ENCODE peak calls at places on chromosomes 16 and 17, in ten cellular contexts. B is AG10803; P is M059J; D is stimulated activated CD8-positive, alpha-beta memory T cell treated with anti-CD3 and anti-CD28 coated beads, Interleukin-4, amount 100 ng/mL, for 1 hour; Z is NCI-H1436; V is iPS DF 19.7; K is NCI-H1694; T is substantia nigra; X is NCI-H524; J is nucleus accumbens. G is an unnamed sample.
A peak's percentile ranks its signal among the peaks of the same experiment; 100 is the strongest.

GRCh38 chr17:76051071-76051467 is 21.2 kb downstream of the SRP68 start:
- DNase-seq in B (no peak), K (no peak), T (no peak), P (no peak), D (no peak), J (no peak), Z (no peak), X (no peak), V (no peak), G (no peak)

GRCh38 chr17:66944365-66945203 is 19.9 kb upstream of the CACNG4 start:
- DNase-seq in T (no peak), J (no peak), P (peak; percentile 56), B (no peak), V (no peak), Z (no peak), D (no peak), X (no peak), K (no peak), G (no peak)

GRCh38 chr16:30421010-30421409 is 8.8 kb downstream of the DCTPP1 start:
- DNase-seq in B (no peak), K (no peak), T (no peak), Z (no peak), P (no peak), V (no peak), D (no peak), J (no peak), X (no peak), G (no peak)

GRCh38 chr17:17516315-17516930 is 20.2 kb upstream of the RASD1 start:
- DNase-seq in K (peak; percentile 56), B (no peak), Z (no peak), X (peak; percentile 61), D (no peak), J (no peak), P (no peak), V (no peak), T (no peak), G (peak; percentile 78)

GRCh38 chr17:80365983-80366382 is 49.0 kb upstream of the ENDOV start:
- DNase-seq in V (no peak), B (no peak), T (no peak), X (no peak), K (no peak), Z (no peak), P (no peak), J (no peak), D (no peak), G (no peak)

GRCh38 chr16:55949518-55949917 is 74.3 kb upstream of the CES5A start:
- DNase-seq in J (no peak), D (no peak), P (peak; percentile 67), B (peak; percentile 42), V (no peak), K (no peak), X (no peak), Z (no peak), T (no peak), G (no peak)

GRCh38 chr17:37292429-37293139 is 83.2 kb upstream of the C17orf78 start:
- DNase-seq in Z (no peak), P (no peak), T (no peak), K (no peak), D (no peak), V (no peak), X (no peak), J (no peak), B (peak; percentile 64), G (no peak)

GRCh38 chr17:80631142-80632045 is 86.8 kb downstream of the RPTOR start:
- DNase-seq in X (no peak), Z (no peak), V (no peak), T (no peak), J (no peak), B (no peak), P (no peak), D (no peak), K (no peak), G (no peak)

GRCh38 chr17:81044764-81045589 is 10.0 kb downstream of the BAIAP2 start:
- DNase-seq in J (no peak), V (no peak), Z (peak; percentile 27), T (peak; percentile 53), P (peak; percentile 81), B (peak; percentile 72), K (no peak), X (peak; percentile 77), D (no peak), G (peak; percentile 69)

GRCh38 chr17:77409282-77410161 is 268.8 kb downstream of the SEC14L1 start:
- DNase-seq in T (no peak), Z (no peak), J (no peak), X (no peak), P (no peak), V (no peak), D (no peak), B (peak; percentile 82), K (peak; percentile 63), G (no peak)

GRCh38 chr16:7679899-7680298 is 347.3 kb downstream of the RBFOX1 start:
- DNase-seq in Z (no peak), X (no peak), B (no peak), J (no peak), K (no peak), D (no peak), P (no peak), V (no peak), T (no peak), G (no peak)

GRCh38 chr16:89828199-89828869 is at the start of gene SPIRE2:
- DNase-seq in Z (peak; percentile 57), X (no peak), T (peak; percentile 35), B (peak; percentile 65), K (no peak), V (no peak), D (peak; percentile 36), P (peak; percentile 69), J (peak; percentile 33), G (no peak)

GRCh38 chr17:5381542-5381941 is 37.9 kb downstream of the NUP88 start:
- DNase-seq in K (no peak), V (no peak), T (no peak), X (no peak), B (peak; percentile 35), D (no peak), Z (no peak), P (peak; percentile 24), J (no peak), G (no peak)

GRCh38 chr16:70478912-70479341 is 24.5 kb downstream of the FCSK start:
- DNase-seq in V (no peak), K (no peak), X (no peak), J (no peak), B (peak; percentile 68), Z (no peak), P (no peak), D (no peak), T (no peak), G (no peak)

GRCh38 chr17:20189322-20189721 is 180.2 kb downstream of the SPECC1 start:
- DNase-seq in B (no peak), V (no peak), Z (no peak), T (peak; percentile 74), D (no peak), J (no peak), P (peak; percentile 87), K (peak; percentile 12), X (no peak), G (no peak)

GRCh38 chr17:81322271-81323082 is 27.4 kb upstream of the SLC38A10 start:
- DNase-seq in D (no peak), K (no peak), J (no peak), P (no peak), X (no peak), T (no peak), Z (peak; percentile 38), V (no peak), B (peak; percentile 17), G (no peak)

GRCh38 chr16:28845173-28846079 is 722 bp downstream of the TUFM start:
- DNase-seq in P (peak; percentile 37), X (no peak), V (peak; percentile 20), J (no peak), Z (no peak), T (no peak), K (no peak), B (no peak), D (no peak), G (peak; percentile 61)

GRCh38 chr17:14125518-14126125 is 56.3 kb downstream of the COX10 start:
- DNase-seq in Z (no peak), K (no peak), D (no peak), V (no peak), T (no peak), X (no peak), P (peak; percentile 15), B (no peak), J (no peak), G (no peak)

GRCh38 chr16:57945740-57946138 is 25.2 kb downstream of the CNGB1 start:
- DNase-seq in P (no peak), B (no peak), J (no peak), Z (no peak), X (no peak), D (no peak), V (no peak), K (no peak), T (no peak), G (no peak)

GRCh38 chr16:65111306-65111705 is 10.6 kb downstream of the CDH11 start:
- DNase-seq in B (no peak), D (no peak), X (no peak), V (no peak), P (peak; percentile 92), Z (no peak), J (no peak), T (no peak), K (no peak), G (no peak)

GRCh38 chr17:28701987-28702751 is 9.5 kb downstream of the PROCA1 start:
- DNase-seq in Z (no peak), K (no peak), P (no peak), B (no peak), J (no peak), T (peak; percentile 35), X (no peak), D (no peak), V (no peak), G (no peak)

GRCh38 chr16:4680673-4681470 is 12.5 kb upstream of the NUDT16L1 start:
- DNase-seq in B (no peak), J (no peak), T (no peak), P (no peak), X (no peak), V (no peak), K (no peak), Z (no peak), D (no peak), G (no peak)

GRCh38 chr17:59766486-59766885 is 59.0 kb downstream of the VMP1 start:
- DNase-seq in B (no peak), J (no peak), T (no peak), Z (no peak), D (no peak), V (no peak), X (no peak), K (no peak), P (no peak), G (no peak)

GRCh38 chr16:55907661-55908060 is 32.5 kb upstream of the CES5A start:
- DNase-seq in K (no peak), D (no peak), X (no peak), B (no peak), Z (no peak), V (no peak), T (no peak), J (no peak), P (no peak), G (no peak)